ENCODE peak calls at places on chromosomes 7 and 10, in nine cellular contexts. I is stimulated activated naive CD4-positive, alpha-beta T cell; D is activated T-cell treated with anti-CD3 and anti-CD28 coated beads for 1 hour; B is A172; A is HT-29; W is COR-L47; H is GM10248; F is cardiac muscle cell; G is epithelial cell of prostate. Q is an unnamed sample.

GRCh38 chr7:155281411-155281969 is 16.2 kb upstream of the INSIG1 start:
- DNase-seq in W (no peak), G (no peak), I (no peak), D (no peak), A (no peak), H (no peak), F (no peak), B (no peak), Q (no peak)

GRCh38 chr7:148607151-148607661 is 16.6 kb downstream of the C7orf33 start:
- DNase-seq in B (no peak), A (no peak), D (no peak), G (no peak), W (no peak), H (no peak), I (no peak), F (no peak), Q (no peak)

GRCh38 chr7:32206987-32207386 is 136.8 kb upstream of the PDE1C start:
- DNase-seq in D (no peak), F (peak), G (no peak), I (no peak), W (no peak), A (peak), H (no peak), B (peak), Q (no peak)

GRCh38 chr7:127974611-127975010 is 56.6 kb downstream of the LRRC4 start:
- DNase-seq in A (no peak), H (no peak), I (no peak), D (no peak), B (no peak), W (no peak), F (no peak), G (no peak), Q (no peak)

GRCh38 chr10:18312385-18313145 is 172.3 kb downstream of the CACNB2 start:
- DNase-seq in W (no peak), G (no peak), I (no peak), H (peak), F (peak), B (peak), D (no peak), A (peak), Q (peak)

GRCh38 chr10:16155761-16156322 is 281.0 kb upstream of the PTER start:
- DNase-seq in W (peak), G (no peak), A (no peak), D (no peak), I (no peak), F (no peak), H (no peak), B (no peak), Q (no peak)

GRCh38 chr10:88791924-88792323 is 10.6 kb upstream of the LIPM start:
- DNase-seq in B (peak), A (peak), D (no peak), I (no peak), W (no peak), H (peak), F (peak), G (no peak), Q (no peak)

GRCh38 chr7:31384461-31384860 is 43.9 kb upstream of the NEUROD6 start:
- DNase-seq in G (no peak), D (no peak), F (no peak), H (no peak), B (no peak), A (no peak), I (no peak), W (no peak), Q (no peak)

GRCh38 chr10:97210576-97210975 is 24.8 kb upstream of the SLIT1 start:
- DNase-seq in A (peak), G (no peak), I (peak), B (peak), H (peak), W (peak), F (peak), D (peak), Q (peak)

Q was measured in NCI-H2081.